ENCODE peak calls at places on chromosomes 16 and 17, in eight cellular contexts. H, Y, W, K, T, A, R and E are unnamed samples.

GRCh38 chr17:34117332-34117731 is 137.8 kb upstream of the CCL2 start:
- DNase-seq in H (no peak), Y (no peak), W (no peak), K (no peak), T (no peak), A (no peak), R (no peak), E (no peak)

GRCh38 chr16:1073566-1074378 is 1.2 kb downstream of the SSTR5 start:
- DNase-seq in H (no peak), Y (no peak), W (no peak), K (no peak), T (no peak), A (no peak), R (no peak), E (no peak)

GRCh38 chr17:48552453-48553189 is 7.7 kb upstream of the HOXB2 start:
- DNase-seq in H (no peak), Y (no peak), W (no peak), K (no peak), T (no peak), A (no peak), R (no peak), E (no peak)

GRCh38 chr17:3660311-3660891 is 8.0 kb downstream of the TAX1BP3 start:
- DNase-seq in H (no peak), Y (no peak), W (no peak), K (no peak), T (no peak), A (no peak), R (no peak), E (no peak)

GRCh38 chr16:86585821-86586611 is 7.7 kb downstream of the FOXL1 start:
- DNase-seq in H (no peak), Y (no peak), W (no peak), K (peak), T (peak), A (no peak), R (no peak), E (no peak)

GRCh38 chr16:79360267-79360666 is 240.3 kb downstream of the MAF start:
- DNase-seq in H (no peak), Y (no peak), W (no peak), K (peak), T (no peak), A (no peak), R (no peak), E (no peak)

GRCh38 chr16:64771273-64771672 is 350.6 kb downstream of the CDH11 start:
- DNase-seq in H (no peak), Y (no peak), W (no peak), K (no peak), T (no peak), A (no peak), R (no peak), E (no peak)

GRCh38 chr16:19837331-19837943 is 47.2 kb downstream of the GPRC5B start:
- DNase-seq in H (no peak), Y (no peak), W (no peak), K (no peak), T (no peak), A (no peak), R (no peak), E (no peak)

GRCh38 chr16:19912445-19913305 is 28.0 kb upstream of the GPRC5B start:
- DNase-seq in H (peak), Y (no peak), W (no peak), K (peak), T (peak), A (no peak), R (no peak), E (no peak)

GRCh38 chr16:85221810-85222150 is 109.5 kb upstream of the CIBAR2 start:
- DNase-seq in H (no peak), Y (no peak), W (peak), K (no peak), T (no peak), A (no peak), R (no peak), E (no peak)

GRCh38 chr17:16463341-16464000 is 28.5 kb downstream of the LRRC75A start:
- DNase-seq in H (peak), Y (peak), W (peak), K (peak), T (peak), A (no peak), R (no peak), E (no peak)

GRCh38 chr17:10295728-10296343 is 77.0 kb downstream of the MYH13 start:
- DNase-seq in H (peak), Y (peak), W (peak), K (peak), T (peak), A (no peak), R (no peak), E (peak)

GRCh38 chr17:76793775-76794174 is 55.9 kb downstream of the MFSD11 start:
- DNase-seq in H (no peak), Y (peak), W (peak), K (peak), T (no peak), A (no peak), R (no peak), E (no peak)

GRCh38 chr17:69367298-69367697 is 40.4 kb upstream of the ABCA5 start:
- DNase-seq in H (no peak), Y (no peak), W (no peak), K (no peak), T (no peak), A (no peak), R (no peak), E (peak)